ENCODE peak calls at places on chromosomes 3 and 15, in five cellular contexts. One of them, this sample, is unnamed. For H3K9me3, the result is how much of the 10 kb centered on the place peaks cover.

GRCh38 chr3:194280777-194281176 is 70.4 kb downstream of the CPN2 start:
- DNase-seq in H1: no peak
- DNase-seq in tibial nerve: no peak
- DNase-seq in uterus: peak
- DNase-seq in prostate gland: no peak
- DNase-seq in this sample: no peak

GRCh38 chr15:41231536-41231935 is 468 bp downstream of the CHP1 start:
- DNase-seq in uterus: no peak
- DNase-seq in tibial nerve: no peak
- DNase-seq in prostate gland: no peak
- DNase-seq in H1: no peak
- DNase-seq in this sample: no peak

GRCh38 chr3:58034738-58035511 is 26.7 kb downstream of the FLNB start:
- DNase-seq in prostate gland: no peak
- DNase-seq in uterus: no peak
- DNase-seq in H1: no peak
- DNase-seq in tibial nerve: no peak
- DNase-seq in this sample: no peak

GRCh38 chr3:63824309-63824708 is 5.2 kb downstream of the C3orf49 start:
- DNase-seq in uterus: no peak
- DNase-seq in prostate gland: no peak
- DNase-seq in H1: no peak
- DNase-seq in tibial nerve: no peak
- DNase-seq in this sample: no peak

GRCh38 chr3:124263168-124263567 is 271.2 kb upstream of the ROPN1 start:
- DNase-seq in H1: no peak
- DNase-seq in uterus: no peak
- DNase-seq in prostate gland: no peak
- DNase-seq in tibial nerve: no peak
- DNase-seq in this sample: no peak

GRCh38 chr3:177591371-177591770 is 394.1 kb upstream of the TBL1XR1 start:
- DNase-seq in prostate gland: peak
- DNase-seq in H1: no peak
- DNase-seq in tibial nerve: no peak
- DNase-seq in uterus: no peak
- DNase-seq in this sample: peak

GRCh38 chr3:37662708-37663107 is 199.0 kb upstream of the CTDSPL start:
- DNase-seq in uterus: no peak
- DNase-seq in tibial nerve: no peak
- DNase-seq in H1: no peak
- DNase-seq in prostate gland: no peak
- DNase-seq in this sample: no peak

GRCh38 chr15:76147906-76148553 is 88.2 kb downstream of the TMEM266 start:
- DNase-seq in uterus: peak
- DNase-seq in H1: no peak
- DNase-seq in tibial nerve: peak
- DNase-seq in prostate gland: peak
- DNase-seq in this sample: no peak

GRCh38 chr3:48367201-48367600 is 4.8 kb upstream of the FBXW12 start:
- DNase-seq in H1: no peak
- DNase-seq in tibial nerve: no peak
- DNase-seq in prostate gland: no peak
- DNase-seq in uterus: no peak
- DNase-seq in this sample: no peak

GRCh38 chr15:91336691-91337090 is 236.6 kb downstream of the SV2B start:
- DNase-seq in H1: no peak
- DNase-seq in uterus: no peak
- DNase-seq in prostate gland: no peak
- DNase-seq in tibial nerve: no peak
- DNase-seq in this sample: no peak

GRCh38 chr3:76362643-76363042 is 577.3 kb upstream of the ZNF717 start:
- DNase-seq in H1: no peak
- DNase-seq in prostate gland: no peak
- DNase-seq in tibial nerve: no peak
- DNase-seq in uterus: no peak
- DNase-seq in this sample: no peak

GRCh38 chr3:13509816-13510192 is 29.7 kb downstream of the HDAC11 start:
- DNase-seq in H1: no peak
- DNase-seq in uterus: no peak
- DNase-seq in tibial nerve: no peak
- DNase-seq in prostate gland: no peak
- DNase-seq in this sample: no peak

GRCh38 chr3:131714585-131715220 is 211.9 kb upstream of the MRPL3 start:
- DNase-seq in tibial nerve: no peak
- DNase-seq in prostate gland: no peak
- DNase-seq in uterus: no peak
- DNase-seq in H1: no peak
- DNase-seq in this sample: no peak

GRCh38 chr15:85692873-85693272 is 101.9 kb downstream of the KLHL25 start:
- DNase-seq in prostate gland: no peak
- DNase-seq in uterus: no peak
- DNase-seq in tibial nerve: no peak
- DNase-seq in H1: no peak
- DNase-seq in this sample: no peak

GRCh38 chr3:195248281-195248680 is 22.7 kb downstream of the XXYLT1 start:
- DNase-seq in tibial nerve: no peak
- DNase-seq in uterus: no peak
- DNase-seq in H1: no peak
- DNase-seq in prostate gland: no peak
- DNase-seq in this sample: no peak

GRCh38 chr3:187880438-187880837 is 135.2 kb upstream of the BCL6 start:
- DNase-seq in prostate gland: no peak
- DNase-seq in H1: no peak
- DNase-seq in uterus: no peak
- DNase-seq in tibial nerve: no peak
- DNase-seq in this sample: no peak

GRCh38 chr3:58346368-58346767 is 13.7 kb downstream of the PXK start:
- DNase-seq in uterus: no peak
- DNase-seq in H1: no peak
- DNase-seq in tibial nerve: no peak
- DNase-seq in prostate gland: no peak
- DNase-seq in this sample: no peak

GRCh38 chr3:148092624-148093194 is 605.0 kb upstream of the AGTR1 start:
- DNase-seq in H1: no peak
- DNase-seq in tibial nerve: no peak
- DNase-seq in prostate gland: no peak
- DNase-seq in uterus: no peak
- DNase-seq in this sample: no peak

GRCh38 chr3:122992628-122993570 is 34.7 kb downstream of the SEMA5B start:
- DNase-seq in H1: no peak
- DNase-seq in prostate gland: no peak
- DNase-seq in uterus: peak
- DNase-seq in tibial nerve: no peak
- DNase-seq in this sample: peak

GRCh38 chr3:66378256-66378655 is 122.6 kb downstream of the LRIG1 start:
- DNase-seq in uterus: no peak
- DNase-seq in tibial nerve: no peak
- DNase-seq in H1: peak
- DNase-seq in prostate gland: no peak
- DNase-seq in this sample: no peak

GRCh38 chr3:46406786-46407611 is at the start of the genes CCR5AS and CCRL2:
- DNase-seq in uterus: peak
- DNase-seq in prostate gland: no peak
- DNase-seq in tibial nerve: no peak
- DNase-seq in H1: no peak
- DNase-seq in this sample: no peak

GRCh38 chr15:39934415-39935044 is 615 bp downstream of the EIF2AK4 start:
- DNase-seq in tibial nerve: no peak
- DNase-seq in uterus: no peak
- DNase-seq in prostate gland: no peak
- DNase-seq in H1: no peak
- DNase-seq in this sample: no peak

GRCh38 chr3:162262145-162262544 is 765.5 kb downstream of the OTOL1 start:
- DNase-seq in prostate gland: no peak
- DNase-seq in H1: no peak
- DNase-seq in uterus: no peak
- DNase-seq in tibial nerve: no peak
- DNase-seq in this sample: no peak

GRCh38 chr3:184005981-184006507 is 11.6 kb downstream of the ABCC5 start:
- DNase-seq in tibial nerve: no peak
- DNase-seq in H1: no peak
- DNase-seq in prostate gland: peak
- DNase-seq in uterus: no peak
- DNase-seq in this sample: peak

GRCh38 chr3:115626006-115626409 is 2.7 kb downstream of the GAP43 start:
- DNase-seq in prostate gland: no peak
- DNase-seq in tibial nerve: no peak
- DNase-seq in uterus: no peak
- DNase-seq in H1: no peak
- DNase-seq in this sample: no peak

GRCh38 chr3:126180477-126181397 is at the start of gene ALDH1L1:
- DNase-seq in H1: peak
- DNase-seq in prostate gland: peak
- DNase-seq in uterus: peak
- DNase-seq in tibial nerve: peak
- DNase-seq in this sample: peak

GRCh38 chr3:50605901-50606326 is 5.7 kb downstream of the CISH start:
- DNase-seq in tibial nerve: no peak
- DNase-seq in uterus: no peak
- DNase-seq in prostate gland: no peak
- DNase-seq in H1: no peak
- DNase-seq in this sample: peak

GRCh38 chr3:170476291-170476690 is 57.6 kb downstream of the CLDN11 start:
- DNase-seq in uterus: no peak
- DNase-seq in prostate gland: no peak
- DNase-seq in tibial nerve: no peak
- DNase-seq in H1: no peak
- DNase-seq in this sample: no peak

GRCh38 chr3:190012784-190013183 is 107.9 kb downstream of the P3H2 start:
- DNase-seq in tibial nerve: no peak
- DNase-seq in uterus: no peak
- DNase-seq in H1: no peak
- DNase-seq in prostate gland: no peak
- DNase-seq in this sample: no peak

GRCh38 chr3:32542807-32543206 is 27.9 kb downstream of the DYNC1LI1 start:
- DNase-seq in H1: no peak
- DNase-seq in tibial nerve: no peak
- DNase-seq in prostate gland: no peak
- DNase-seq in uterus: no peak
- DNase-seq in this sample: no peak

GRCh38 chr15:77821959-77822256 is 189.2 kb upstream of the LINGO1 start:
- DNase-seq in uterus: no peak
- DNase-seq in tibial nerve: no peak
- DNase-seq in prostate gland: no peak
- DNase-seq in H1: no peak
- DNase-seq in this sample: no peak

GRCh38 chr3:15952543-15953175 is 154.9 kb upstream of the ANKRD28 start:
- DNase-seq in H1: no peak
- DNase-seq in tibial nerve: no peak
- DNase-seq in prostate gland: no peak
- DNase-seq in uterus: no peak
- DNase-seq in this sample: no peak

GRCh38 chr3:42549131-42549530 is 32.6 kb downstream of the SEC22C start:
- DNase-seq in H1: no peak
- DNase-seq in uterus: no peak
- DNase-seq in tibial nerve: no peak
- DNase-seq in prostate gland: no peak
- DNase-seq in this sample: no peak

GRCh38 chr15:85667491-85668424 is 127.0 kb downstream of the KLHL25 start:
- DNase-seq in tibial nerve: no peak
- DNase-seq in prostate gland: no peak
- DNase-seq in uterus: peak
- DNase-seq in H1: no peak
- DNase-seq in this sample: no peak

GRCh38 chr3:144221771-144222170 is 250.1 kb downstream of the DIPK2A start:
- DNase-seq in H1: no peak
- DNase-seq in uterus: no peak
- DNase-seq in tibial nerve: no peak
- DNase-seq in prostate gland: no peak
- DNase-seq in this sample: no peak

GRCh38 chr3:144085964-144086363 is 114.3 kb downstream of the DIPK2A start:
- DNase-seq in tibial nerve: no peak
- DNase-seq in uterus: no peak
- DNase-seq in prostate gland: no peak
- DNase-seq in H1: no peak
- DNase-seq in this sample: no peak

GRCh38 chr3:111904376-111905241 is 45.5 kb downstream of the PHLDB2 start:
- DNase-seq in H1: no peak
- DNase-seq in prostate gland: no peak
- DNase-seq in uterus: no peak
- DNase-seq in tibial nerve: no peak
- DNase-seq in this sample: no peak

GRCh38 chr3:56758539-56758981 is 43.2 kb downstream of the ARHGEF3 start:
- DNase-seq in tibial nerve: no peak
- DNase-seq in uterus: peak
- DNase-seq in prostate gland: peak
- DNase-seq in H1: no peak
- DNase-seq in this sample: peak

GRCh38 chr15:93862791-93863190 is 368.6 kb upstream of the MCTP2 start:
- DNase-seq in prostate gland: no peak
- DNase-seq in H1: no peak
- DNase-seq in tibial nerve: no peak
- DNase-seq in uterus: no peak
- DNase-seq in this sample: peak
- TF ChIP-seq POLR2A in prostate gland: no peak
- TF ChIP-seq POLR2A in H1: no peak
- TF ChIP-seq POLR2A in tibial nerve: no peak
- TF ChIP-seq POLR2A in uterus: no peak
- TF ChIP-seq POLR2A in this sample: no peak

DNA sequence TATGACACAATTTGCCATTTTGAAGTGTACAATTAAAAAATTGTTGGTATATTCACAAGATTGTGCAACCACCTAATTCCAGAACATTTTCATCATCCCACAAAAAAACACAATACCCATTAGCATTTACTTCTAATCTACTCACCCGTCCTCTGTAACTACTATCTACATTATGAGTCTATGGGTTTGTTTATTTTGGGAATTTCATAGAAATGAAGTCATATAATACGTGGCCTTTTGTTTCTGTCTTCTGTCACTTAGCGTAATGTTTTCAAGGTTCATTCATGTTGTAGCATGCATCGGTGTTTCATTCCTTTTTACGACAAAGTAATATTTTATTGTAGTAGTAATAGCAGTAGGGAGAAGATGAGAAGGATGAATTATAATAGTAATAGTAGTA is 55.2 kb upstream of the CNTN6 start:
- DNase-seq in uterus: no peak
- DNase-seq in tibial nerve: no peak
- DNase-seq in H1: no peak
- DNase-seq in prostate gland: no peak
- DNase-seq in this sample: no peak
- H3K9me3 ChIP-seq in uterus: under half
- H3K9me3 ChIP-seq in tibial nerve: under half
- H3K9me3 ChIP-seq in H1: under half
- H3K9me3 ChIP-seq in prostate gland: under half
- H3K9me3 ChIP-seq in this sample: under half

GRCh38 chr15:70319466-70319865 is 221.7 kb upstream of the TLE3 start:
- DNase-seq in prostate gland: no peak
- DNase-seq in uterus: no peak
- DNase-seq in H1: no peak
- DNase-seq in tibial nerve: no peak
- DNase-seq in this sample: no peak
- TF ChIP-seq POLR2A in prostate gland: no peak
- TF ChIP-seq POLR2A in uterus: no peak
- TF ChIP-seq POLR2A in H1: no peak
- TF ChIP-seq POLR2A in tibial nerve: no peak
- TF ChIP-seq POLR2A in this sample: no peak

GRCh38 chr3:197369545-197369944 is 71.1 kb upstream of the DLG1 start:
- DNase-seq in prostate gland: no peak
- DNase-seq in tibial nerve: no peak
- DNase-seq in H1: no peak
- DNase-seq in uterus: no peak
- DNase-seq in this sample: no peak
- H3K9me3 ChIP-seq in prostate gland: under half
- H3K9me3 ChIP-seq in tibial nerve: under half
- H3K9me3 ChIP-seq in H1: under half
- H3K9me3 ChIP-seq in uterus: under half
- H3K9me3 ChIP-seq in this sample: under half